ENCODE peak calls at places on chromosomes 13 and 19, in eight cellular contexts. One of them, this sample, is unnamed.

GRCh38 chr19:6976197-6976596 is 45.0 kb downstream of the MBD3L2B start:
- DNase-seq in stomach: no peak
- DNase-seq in heart left ventricle: no peak
- DNase-seq in body of pancreas: no peak
- DNase-seq in A549: no peak
- DNase-seq in NB4: no peak
- DNase-seq in IMR-90: no peak
- DNase-seq in esophagus muscularis mucosa: no peak
- DNase-seq in this sample: no peak

GRCh38 chr13:109146912-109147624 is 517.7 kb downstream of the MYO16 start:
- DNase-seq in esophagus muscularis mucosa: no peak
- DNase-seq in NB4: no peak
- DNase-seq in heart left ventricle: no peak
- DNase-seq in A549: peak
- DNase-seq in body of pancreas: no peak
- DNase-seq in IMR-90: peak
- DNase-seq in stomach: no peak
- DNase-seq in this sample: peak

GRCh38 chr13:113962386-113962785 is 11.5 kb downstream of the C13orf46 start:
- DNase-seq in stomach: no peak
- DNase-seq in heart left ventricle: no peak
- DNase-seq in NB4: no peak
- DNase-seq in A549: no peak
- DNase-seq in body of pancreas: no peak
- DNase-seq in esophagus muscularis mucosa: no peak
- DNase-seq in IMR-90: no peak
- DNase-seq in this sample: no peak

GRCh38 chr19:3607398-3608078 is 863 bp upstream of the TBXA2R start:
- DNase-seq in NB4: peak
- DNase-seq in stomach: no peak
- DNase-seq in esophagus muscularis mucosa: no peak
- DNase-seq in IMR-90: no peak
- DNase-seq in A549: no peak
- DNase-seq in heart left ventricle: peak
- DNase-seq in body of pancreas: no peak
- DNase-seq in this sample: peak

GRCh38 chr13:109136873-109137272 is 507.5 kb downstream of the MYO16 start:
- DNase-seq in NB4: no peak
- DNase-seq in IMR-90: no peak
- DNase-seq in body of pancreas: no peak
- DNase-seq in A549: no peak
- DNase-seq in esophagus muscularis mucosa: no peak
- DNase-seq in heart left ventricle: no peak
- DNase-seq in stomach: no peak
- DNase-seq in this sample: no peak

GRCh38 chr13:40271931-40272775 is 394.3 kb downstream of the FOXO1 start:
- DNase-seq in body of pancreas: peak
- DNase-seq in stomach: peak
- DNase-seq in A549: no peak
- DNase-seq in NB4: peak
- DNase-seq in heart left ventricle: peak
- DNase-seq in IMR-90: peak
- DNase-seq in esophagus muscularis mucosa: no peak
- DNase-seq in this sample: peak

GRCh38 chr13:34420975-34421719 is 520.9 kb upstream of the NBEA start:
- DNase-seq in NB4: no peak
- DNase-seq in stomach: no peak
- DNase-seq in IMR-90: no peak
- DNase-seq in A549: no peak
- DNase-seq in esophagus muscularis mucosa: no peak
- DNase-seq in heart left ventricle: no peak
- DNase-seq in body of pancreas: no peak
- DNase-seq in this sample: no peak

GRCh38 chr13:20609145-20609544 is 42.2 kb downstream of the IFT88 start:
- DNase-seq in A549: no peak
- DNase-seq in esophagus muscularis mucosa: no peak
- DNase-seq in body of pancreas: no peak
- DNase-seq in heart left ventricle: no peak
- DNase-seq in NB4: no peak
- DNase-seq in stomach: no peak
- DNase-seq in IMR-90: peak
- DNase-seq in this sample: no peak

GRCh38 chr13:93304868-93305613 is 78.4 kb downstream of the GPC6 start:
- DNase-seq in heart left ventricle: no peak
- DNase-seq in body of pancreas: no peak
- DNase-seq in stomach: no peak
- DNase-seq in IMR-90: no peak
- DNase-seq in esophagus muscularis mucosa: no peak
- DNase-seq in A549: no peak
- DNase-seq in NB4: no peak
- DNase-seq in this sample: no peak

GRCh38 chr13:107846642-107847041 is 368.7 kb downstream of the LIG4 start:
- DNase-seq in NB4: no peak
- DNase-seq in A549: no peak
- DNase-seq in body of pancreas: no peak
- DNase-seq in esophagus muscularis mucosa: no peak
- DNase-seq in IMR-90: no peak
- DNase-seq in heart left ventricle: no peak
- DNase-seq in stomach: no peak
- DNase-seq in this sample: no peak

GRCh38 chr19:22427587-22428298 is 5.6 kb upstream of the ZNF98 start:
- DNase-seq in stomach: no peak
- DNase-seq in body of pancreas: peak
- DNase-seq in A549: no peak
- DNase-seq in esophagus muscularis mucosa: no peak
- DNase-seq in NB4: no peak
- DNase-seq in heart left ventricle: no peak
- DNase-seq in IMR-90: no peak
- DNase-seq in this sample: no peak

GRCh38 chr19:54674021-54674617 is 11.3 kb downstream of the LILRB4 start:
- DNase-seq in NB4: peak
- DNase-seq in esophagus muscularis mucosa: no peak
- DNase-seq in heart left ventricle: no peak
- DNase-seq in A549: peak
- DNase-seq in stomach: no peak
- DNase-seq in IMR-90: no peak
- DNase-seq in body of pancreas: no peak
- DNase-seq in this sample: peak

GRCh38 chr13:94248454-94249233 is 230.8 kb downstream of the DCT start:
- DNase-seq in heart left ventricle: no peak
- DNase-seq in NB4: no peak
- DNase-seq in A549: no peak
- DNase-seq in esophagus muscularis mucosa: no peak
- DNase-seq in IMR-90: peak
- DNase-seq in body of pancreas: no peak
- DNase-seq in stomach: no peak
- DNase-seq in this sample: no peak

GRCh38 chr19:43711751-43712355 is 4.0 kb upstream of the IRGC start:
- DNase-seq in heart left ventricle: no peak
- DNase-seq in body of pancreas: no peak
- DNase-seq in esophagus muscularis mucosa: no peak
- DNase-seq in stomach: no peak
- DNase-seq in NB4: no peak
- DNase-seq in A549: no peak
- DNase-seq in IMR-90: no peak
- DNase-seq in this sample: no peak

GRCh38 chr19:28420731-28421550 is 792.0 kb downstream of the UQCRFS1 start:
- DNase-seq in stomach: no peak
- DNase-seq in A549: no peak
- DNase-seq in IMR-90: no peak
- DNase-seq in body of pancreas: no peak
- DNase-seq in NB4: no peak
- DNase-seq in esophagus muscularis mucosa: no peak
- DNase-seq in heart left ventricle: no peak
- DNase-seq in this sample: no peak

GRCh38 chr13:95193509-95194230 is 107.6 kb downstream of the ABCC4 start:
- DNase-seq in heart left ventricle: no peak
- DNase-seq in A549: no peak
- DNase-seq in esophagus muscularis mucosa: no peak
- DNase-seq in NB4: no peak
- DNase-seq in stomach: no peak
- DNase-seq in body of pancreas: no peak
- DNase-seq in IMR-90: no peak
- DNase-seq in this sample: no peak

GRCh38 chr19:1863308-1863637 is at the start of gene KLF16:
- DNase-seq in body of pancreas: no peak
- DNase-seq in A549: no peak
- DNase-seq in esophagus muscularis mucosa: no peak
- DNase-seq in heart left ventricle: no peak
- DNase-seq in stomach: no peak
- DNase-seq in IMR-90: no peak
- DNase-seq in NB4: no peak
- DNase-seq in this sample: peak

GRCh38 chr19:1861599-1862031 is 1.8 kb downstream of the KLF16 start:
- DNase-seq in stomach: no peak
- DNase-seq in esophagus muscularis mucosa: no peak
- DNase-seq in A549: no peak
- DNase-seq in NB4: no peak
- DNase-seq in body of pancreas: no peak
- DNase-seq in heart left ventricle: no peak
- DNase-seq in IMR-90: no peak
- DNase-seq in this sample: no peak

GRCh38 chr19:1862424-1863307 is 713 bp downstream of the KLF16 start:
- DNase-seq in body of pancreas: no peak
- DNase-seq in NB4: peak
- DNase-seq in heart left ventricle: no peak
- DNase-seq in IMR-90: no peak
- DNase-seq in stomach: no peak
- DNase-seq in esophagus muscularis mucosa: no peak
- DNase-seq in A549: no peak
- DNase-seq in this sample: peak

GRCh38 chr19:1860821-1861598 is 2.4 kb downstream of the KLF16 start:
- DNase-seq in IMR-90: no peak
- DNase-seq in heart left ventricle: no peak
- DNase-seq in stomach: no peak
- DNase-seq in body of pancreas: no peak
- DNase-seq in NB4: no peak
- DNase-seq in A549: no peak
- DNase-seq in esophagus muscularis mucosa: no peak
- DNase-seq in this sample: no peak

GRCh38 chr19:1862068-1862423 is 1.3 kb downstream of the KLF16 start:
- DNase-seq in A549: no peak
- DNase-seq in esophagus muscularis mucosa: no peak
- DNase-seq in IMR-90: no peak
- DNase-seq in body of pancreas: no peak
- DNase-seq in heart left ventricle: no peak
- DNase-seq in NB4: no peak
- DNase-seq in stomach: no peak
- DNase-seq in this sample: no peak
- TF ChIP-seq POLR2A in A549: no peak
- TF ChIP-seq POLR2A in esophagus muscularis mucosa: no peak
- TF ChIP-seq POLR2A in IMR-90: no peak
- TF ChIP-seq POLR2A in body of pancreas: no peak
- TF ChIP-seq POLR2A in heart left ventricle: no peak
- TF ChIP-seq POLR2A in NB4: no peak
- TF ChIP-seq POLR2A in stomach: no peak
- TF ChIP-seq POLR2A in this sample: no peak

DNA sequence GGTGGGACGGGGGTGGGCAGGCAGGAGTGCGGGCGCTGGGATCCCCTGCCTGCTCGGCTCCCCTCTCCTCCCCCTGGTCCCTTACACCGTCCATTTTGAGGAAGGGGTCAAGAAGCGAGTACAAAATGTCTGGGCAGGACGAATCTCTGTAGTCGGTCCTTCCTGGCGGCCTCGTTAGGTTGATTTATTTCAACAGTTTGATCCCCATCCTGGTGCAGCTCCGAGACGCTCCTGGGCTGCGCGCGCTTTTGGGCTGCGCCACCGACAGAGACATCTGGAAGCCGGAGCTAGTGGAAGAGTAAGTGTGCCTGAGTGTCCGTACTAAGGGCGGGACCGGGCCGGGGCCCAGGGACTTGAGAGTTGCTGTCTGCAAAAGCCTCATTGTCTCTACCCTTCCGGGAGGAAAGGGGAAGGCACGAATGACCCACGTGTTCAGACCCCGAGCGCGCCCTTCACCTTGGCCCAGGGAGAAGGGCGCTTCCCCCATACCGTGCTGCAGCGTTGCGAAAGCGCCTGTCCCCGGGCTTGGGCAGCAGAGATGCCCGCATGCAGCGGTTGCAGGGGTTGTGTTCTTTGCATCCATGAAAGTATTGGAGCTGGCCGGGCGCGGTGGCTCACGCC is 1.8 kb downstream of the ZNF114 start:
- DNase-seq in body of pancreas: peak
- DNase-seq in stomach: no peak
- DNase-seq in NB4: peak
- DNase-seq in esophagus muscularis mucosa: no peak
- DNase-seq in IMR-90: peak
- DNase-seq in A549: peak
- DNase-seq in heart left ventricle: peak
- DNase-seq in this sample: no peak
- TF ChIP-seq POLR2A in body of pancreas: no peak
- TF ChIP-seq POLR2A in stomach: no peak
- TF ChIP-seq POLR2A in NB4: peak
- TF ChIP-seq POLR2A in esophagus muscularis mucosa: no peak
- TF ChIP-seq POLR2A in IMR-90: no peak
- TF ChIP-seq POLR2A in A549: no peak
- TF ChIP-seq POLR2A in heart left ventricle: no peak
- TF ChIP-seq POLR2A in this sample: no peak

GRCh38 chr13:48303331-48304131 is at the start of gene RB1:
- DNase-seq in NB4: peak
- DNase-seq in esophagus muscularis mucosa: peak
- DNase-seq in stomach: peak
- DNase-seq in body of pancreas: peak
- DNase-seq in IMR-90: peak
- DNase-seq in heart left ventricle: peak
- DNase-seq in A549: peak
- DNase-seq in this sample: peak
- TF ChIP-seq POLR2A in NB4: peak
- TF ChIP-seq POLR2A in esophagus muscularis mucosa: peak
- TF ChIP-seq POLR2A in stomach: no peak
- TF ChIP-seq POLR2A in body of pancreas: peak
- TF ChIP-seq POLR2A in IMR-90: peak
- TF ChIP-seq POLR2A in heart left ventricle: peak
- TF ChIP-seq POLR2A in A549: peak
- TF ChIP-seq POLR2A in this sample: peak

DNA sequence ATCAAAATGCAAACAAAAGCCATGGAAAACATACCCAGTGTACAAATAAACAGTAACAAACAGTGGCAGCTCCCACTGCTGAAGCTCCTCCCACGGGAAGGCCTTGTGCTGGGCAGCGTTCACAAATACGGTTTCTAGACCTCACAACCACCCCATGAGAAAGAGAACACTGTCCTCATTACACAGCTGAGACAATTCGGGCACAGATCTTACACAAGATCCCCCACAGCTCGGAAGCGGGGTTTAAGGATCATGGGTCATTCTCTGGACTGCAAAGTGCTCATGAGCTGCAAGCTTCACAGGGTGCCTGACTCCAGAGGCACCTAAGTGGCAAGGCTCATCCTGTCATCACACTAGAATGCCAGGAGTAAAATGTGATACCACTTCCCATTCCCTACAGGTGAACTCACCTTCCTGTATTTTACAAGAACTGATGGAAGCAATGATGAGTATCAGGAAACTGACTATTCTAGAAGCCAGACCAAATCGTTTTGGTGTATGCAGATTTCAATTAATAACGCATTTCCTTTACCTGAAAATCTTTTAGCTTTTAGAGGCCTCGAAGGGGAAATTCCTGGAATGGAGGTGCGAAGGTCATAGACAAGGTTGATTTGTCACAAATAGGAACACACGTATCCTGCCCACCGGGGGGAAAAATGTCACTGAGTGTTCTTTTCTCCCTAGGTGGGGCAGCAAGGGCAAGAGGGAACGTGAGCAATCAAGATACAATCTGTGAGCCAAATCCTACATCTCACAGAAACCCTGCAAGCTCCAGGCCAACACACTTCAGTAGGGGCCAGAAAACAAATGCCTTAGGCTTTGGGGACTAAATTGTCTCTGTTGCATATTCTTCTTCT is 41.2 kb downstream of the STK24 start:
- DNase-seq in body of pancreas: no peak
- DNase-seq in esophagus muscularis mucosa: no peak
- DNase-seq in NB4: no peak
- DNase-seq in stomach: no peak
- DNase-seq in IMR-90: no peak
- DNase-seq in heart left ventricle: no peak
- DNase-seq in A549: no peak
- DNase-seq in this sample: no peak
- TF ChIP-seq POLR2A in body of pancreas: no peak
- TF ChIP-seq POLR2A in esophagus muscularis mucosa: no peak
- TF ChIP-seq POLR2A in NB4: no peak
- TF ChIP-seq POLR2A in stomach: no peak
- TF ChIP-seq POLR2A in IMR-90: no peak
- TF ChIP-seq POLR2A in heart left ventricle: no peak
- TF ChIP-seq POLR2A in A549: no peak
- TF ChIP-seq POLR2A in this sample: no peak